ENCODE peak calls at places on chromosomes 7 and 10, in four cellular contexts. I, Z, U and P are unnamed samples.

GRCh38 chr10:114634607-114634974 is 23.5 kb downstream of the ABLIM1 start:
- DNase-seq in I (no peak), Z (peak), U (no peak), P (peak)

GRCh38 chr10:21304198-21304597 is 221.3 kb downstream of the SKIDA1 start:
- DNase-seq in I (no peak), Z (no peak), U (no peak), P (peak)

GRCh38 chr10:68301301-68301700 is 30.6 kb upstream of the HNRNPH3 start:
- DNase-seq in I (no peak), Z (no peak), U (peak), P (no peak)

GRCh38 chr7:79497728-79498127 is 44.3 kb upstream of the MAGI2 start:
- DNase-seq in I (no peak), Z (no peak), U (no peak), P (no peak)

GRCh38 chr10:103852856-103853255 is 2.5 kb downstream of the SH3PXD2A start:
- DNase-seq in I (no peak), Z (peak), U (no peak), P (no peak)

GRCh38 chr7:37683263-37684120 is at the start of gene GPR141:
- DNase-seq in I (no peak), Z (no peak), U (peak), P (no peak)

GRCh38 chr7:19051767-19052375 is 65.6 kb downstream of the TWIST1 start:
- DNase-seq in I (no peak), Z (no peak), U (peak), P (peak)

GRCh38 chr7:33700001-33700899 is 205.1 kb upstream of the BMPER start:
- DNase-seq in I (no peak), Z (no peak), U (no peak), P (no peak)

GRCh38 chr7:921071-921461 is 33.4 kb downstream of the ADAP1 start:
- DNase-seq in I (no peak), Z (no peak), U (no peak), P (no peak)

GRCh38 chr7:30396379-30396778 is 82.2 kb downstream of the NOD1 start:
- DNase-seq in I (no peak), Z (no peak), U (no peak), P (no peak)

GRCh38 chr10:46286991-46287693 is at the start of gene ANTXRL:
- DNase-seq in I (no peak), Z (peak), U (no peak), P (no peak)

GRCh38 chr7:134279336-134279735 is 37.4 kb downstream of the SLC35B4 start:
- DNase-seq in I (no peak), Z (no peak), U (no peak), P (no peak)

GRCh38 chr10:89275383-89275782 is 23.8 kb upstream of the LIPA start:
- DNase-seq in I (no peak), Z (no peak), U (no peak), P (peak)

GRCh38 chr10:124696446-124697392 is 47.5 kb downstream of the FAM53B start:
- DNase-seq in I (no peak), Z (no peak), U (no peak), P (no peak)

GRCh38 chr7:16811555-16811954 is 6.8 kb upstream of the AGR2 start:
- DNase-seq in I (no peak), Z (no peak), U (peak), P (peak)

GRCh38 chr7:47375121-47375551 is 206.8 kb downstream of the TNS3 start:
- DNase-seq in I (no peak), Z (peak), U (no peak), P (no peak)

GRCh38 chr10:125060038-125060437 is 100.3 kb downstream of the CTBP2 start:
- DNase-seq in I (no peak), Z (no peak), U (no peak), P (no peak)

GRCh38 chr7:9608560-9608959 is 1175.2 kb downstream of the NXPH1 start:
- DNase-seq in I (no peak), Z (no peak), U (no peak), P (no peak)

GRCh38 chr7:96952974-96953391 is 52.4 kb upstream of the DLX6 start:
- DNase-seq in I (no peak), Z (no peak), U (no peak), P (peak)

GRCh38 chr7:119969054-119969453 is 303.9 kb upstream of the KCND2 start:
- DNase-seq in I (no peak), Z (no peak), U (no peak), P (no peak)

GRCh38 chr10:132571565-132572544 is 34.3 kb downstream of the INPP5A start:
- DNase-seq in I (peak), Z (peak), U (peak), P (peak)

GRCh38 chr7:134890246-134891240 is 95.8 kb upstream of the AGBL3 start:
- DNase-seq in I (no peak), Z (peak), U (no peak), P (no peak)

GRCh38 chr10:103765981-103766380 is 89.4 kb downstream of the SH3PXD2A start:
- DNase-seq in I (peak), Z (no peak), U (peak), P (no peak)

GRCh38 chr10:30463944-30464451 is 30.0 kb downstream of the MAP3K8 start:
- DNase-seq in I (no peak), Z (no peak), U (no peak), P (peak)

GRCh38 chr7:1807821-1808600 is 137.9 kb downstream of the ELFN1 start:
- DNase-seq in I (no peak), Z (peak), U (no peak), P (no peak)

GRCh38 chr7:24477807-24478655 is 95.2 kb upstream of the PALS2 start:
- DNase-seq in I (no peak), Z (no peak), U (no peak), P (no peak)

GRCh38 chr10:11861341-11861740 is 38.2 kb downstream of the PROSER2 start:
- DNase-seq in I (no peak), Z (no peak), U (no peak), P (no peak)

GRCh38 chr7:28280516-28280915 is 99.9 kb upstream of the JAZF1 start:
- DNase-seq in I (no peak), Z (no peak), U (no peak), P (no peak)

GRCh38 chr7:139580435-139580834 is 57.0 kb downstream of the CLEC2L start:
- DNase-seq in I (no peak), Z (no peak), U (no peak), P (no peak)

GRCh38 chr7:50371551-50372021 is 67.1 kb downstream of the IKZF1 start:
- DNase-seq in I (no peak), Z (no peak), U (no peak), P (no peak)

GRCh38 chr7:132577206-132578049 is 1.2 kb upstream of the PLXNA4 start:
- DNase-seq in I (no peak), Z (peak), U (no peak), P (no peak)

GRCh38 chr10:31920538-31920937 is 8.1 kb downstream of the ARHGAP12 start:
- DNase-seq in I (no peak), Z (no peak), U (no peak), P (no peak)

GRCh38 chr7:18064242-18064838 is 36.7 kb upstream of the PRPS1L1 start:
- DNase-seq in I (no peak), Z (no peak), U (peak), P (peak)

GRCh38 chr10:124125305-124126116 is 32.1 kb upstream of the CHST15 start:
- DNase-seq in I (no peak), Z (no peak), U (peak), P (peak)

GRCh38 chr7:106610996-106611886 is 49.7 kb downstream of the CCDC71L start:
- DNase-seq in I (no peak), Z (no peak), U (no peak), P (peak)

GRCh38 chr10:93097386-93097785 is 23.7 kb downstream of the CYP26A1 start:
- DNase-seq in I (no peak), Z (no peak), U (no peak), P (no peak)

GRCh38 chr7:132509667-132510066 is 66.6 kb downstream of the PLXNA4 start:
- DNase-seq in I (no peak), Z (no peak), U (no peak), P (no peak)

GRCh38 chr7:35647171-35647574 is 47.8 kb downstream of the HERPUD2 start:
- DNase-seq in I (no peak), Z (no peak), U (no peak), P (no peak)

GRCh38 chr7:141208539-141208938 is 134.7 kb downstream of the TMEM178B start:
- DNase-seq in I (no peak), Z (no peak), U (no peak), P (no peak)